ENCODE peak calls at places on chromosome 19, in seven cellular contexts. One of them, this sample, is unnamed.

GRCh38 chr19:14529254-14530004 is at the start of gene TECR:
- DNase-seq in K562: peak
- DNase-seq in heart left ventricle: peak
- DNase-seq in mesenchymal stem cell: peak
- DNase-seq in lung: peak
- DNase-seq in neuronal stem cell: peak
- DNase-seq in CD8-positive, alpha-beta memory T cell: peak
- DNase-seq in this sample: peak

GRCh38 chr19:32231020-32231419 is 114.4 kb upstream of the ZNF507 start:
- DNase-seq in mesenchymal stem cell: no peak
- DNase-seq in heart left ventricle: no peak
- DNase-seq in K562: no peak
- DNase-seq in CD8-positive, alpha-beta memory T cell: no peak
- DNase-seq in lung: no peak
- DNase-seq in neuronal stem cell: no peak
- DNase-seq in this sample: no peak

GRCh38 chr19:53772943-53773342 is 51.2 kb downstream of the NLRP12 start:
- DNase-seq in neuronal stem cell: peak
- DNase-seq in heart left ventricle: peak
- DNase-seq in lung: peak
- DNase-seq in CD8-positive, alpha-beta memory T cell: peak
- DNase-seq in K562: peak
- DNase-seq in mesenchymal stem cell: peak
- DNase-seq in this sample: peak

GRCh38 chr19:44131955-44132354 is 9.4 kb upstream of the ZNF234 start:
- DNase-seq in mesenchymal stem cell: no peak
- DNase-seq in neuronal stem cell: no peak
- DNase-seq in CD8-positive, alpha-beta memory T cell: no peak
- DNase-seq in lung: no peak
- DNase-seq in K562: no peak
- DNase-seq in heart left ventricle: no peak
- DNase-seq in this sample: no peak

GRCh38 chr19:47781590-47782318 is 3.3 kb downstream of the SELENOW start:
- DNase-seq in CD8-positive, alpha-beta memory T cell: no peak
- DNase-seq in K562: no peak
- DNase-seq in lung: peak
- DNase-seq in mesenchymal stem cell: no peak
- DNase-seq in neuronal stem cell: no peak
- DNase-seq in heart left ventricle: peak
- DNase-seq in this sample: peak

GRCh38 chr19:52993342-52994178 is 20.2 kb upstream of the ERVV-1 start:
- DNase-seq in CD8-positive, alpha-beta memory T cell: peak
- DNase-seq in lung: peak
- DNase-seq in K562: peak
- DNase-seq in neuronal stem cell: peak
- DNase-seq in mesenchymal stem cell: peak
- DNase-seq in heart left ventricle: peak
- DNase-seq in this sample: peak

GRCh38 chr19:4066682-4067395 is at the start of gene ZBTB7A:
- DNase-seq in lung: peak
- DNase-seq in K562: peak
- DNase-seq in neuronal stem cell: no peak
- DNase-seq in CD8-positive, alpha-beta memory T cell: peak
- DNase-seq in heart left ventricle: peak
- DNase-seq in mesenchymal stem cell: peak
- DNase-seq in this sample: peak

GRCh38 chr19:13784731-13785452 is 10.4 kb upstream of the ZSWIM4 start:
- DNase-seq in neuronal stem cell: no peak
- DNase-seq in K562: peak
- DNase-seq in heart left ventricle: peak
- DNase-seq in lung: peak
- DNase-seq in mesenchymal stem cell: peak
- DNase-seq in CD8-positive, alpha-beta memory T cell: peak
- DNase-seq in this sample: peak

GRCh38 chr19:51946602-51947001 is 19.3 kb downstream of the ZNF613 start:
- DNase-seq in mesenchymal stem cell: no peak
- DNase-seq in neuronal stem cell: no peak
- DNase-seq in CD8-positive, alpha-beta memory T cell: no peak
- DNase-seq in lung: no peak
- DNase-seq in heart left ventricle: no peak
- DNase-seq in K562: no peak
- DNase-seq in this sample: no peak

GRCh38 chr19:58154679-58155648 is 4.4 kb upstream of the ZNF329 start:
- DNase-seq in lung: peak
- DNase-seq in mesenchymal stem cell: peak
- DNase-seq in CD8-positive, alpha-beta memory T cell: peak
- DNase-seq in heart left ventricle: peak
- DNase-seq in K562: peak
- DNase-seq in neuronal stem cell: peak
- DNase-seq in this sample: peak

GRCh38 chr19:38839816-38840582 is 8.4 kb upstream of the ECH1 start:
- DNase-seq in mesenchymal stem cell: no peak
- DNase-seq in heart left ventricle: no peak
- DNase-seq in neuronal stem cell: no peak
- DNase-seq in CD8-positive, alpha-beta memory T cell: no peak
- DNase-seq in lung: no peak
- DNase-seq in K562: peak
- DNase-seq in this sample: no peak

GRCh38 chr19:45492627-45493470 is 4.0 kb downstream of the RTN2 start:
- DNase-seq in CD8-positive, alpha-beta memory T cell: no peak
- DNase-seq in heart left ventricle: peak
- DNase-seq in neuronal stem cell: no peak
- DNase-seq in mesenchymal stem cell: peak
- DNase-seq in K562: peak
- DNase-seq in lung: no peak
- DNase-seq in this sample: no peak

GRCh38 chr19:13017306-13018036 is 22.2 kb downstream of the NFIX start:
- DNase-seq in K562: no peak
- DNase-seq in neuronal stem cell: no peak
- DNase-seq in heart left ventricle: no peak
- DNase-seq in mesenchymal stem cell: no peak
- DNase-seq in lung: no peak
- DNase-seq in CD8-positive, alpha-beta memory T cell: no peak
- DNase-seq in this sample: no peak

GRCh38 chr19:3521104-3521445 is 15.0 kb downstream of the FZR1 start:
- DNase-seq in mesenchymal stem cell: no peak
- DNase-seq in K562: peak
- DNase-seq in lung: no peak
- DNase-seq in heart left ventricle: no peak
- DNase-seq in neuronal stem cell: no peak
- DNase-seq in CD8-positive, alpha-beta memory T cell: no peak
- DNase-seq in this sample: no peak

GRCh38 chr19:40241809-40242384 is 15.4 kb upstream of the CCNP start:
- DNase-seq in mesenchymal stem cell: no peak
- DNase-seq in lung: peak
- DNase-seq in CD8-positive, alpha-beta memory T cell: no peak
- DNase-seq in heart left ventricle: peak
- DNase-seq in neuronal stem cell: no peak
- DNase-seq in K562: no peak
- DNase-seq in this sample: peak

GRCh38 chr19:50909240-50910070 is 1.7 kb downstream of the KLK4 start:
- DNase-seq in lung: no peak
- DNase-seq in neuronal stem cell: peak
- DNase-seq in K562: peak
- DNase-seq in heart left ventricle: no peak
- DNase-seq in CD8-positive, alpha-beta memory T cell: no peak
- DNase-seq in mesenchymal stem cell: no peak
- DNase-seq in this sample: no peak

GRCh38 chr19:40348961-40349507 is 539 bp downstream of the PLD3 start:
- DNase-seq in lung: no peak
- DNase-seq in CD8-positive, alpha-beta memory T cell: no peak
- DNase-seq in neuronal stem cell: no peak
- DNase-seq in mesenchymal stem cell: peak
- DNase-seq in K562: peak
- DNase-seq in heart left ventricle: no peak
- DNase-seq in this sample: no peak

GRCh38 chr19:45569619-45570421 is 14.8 kb downstream of the OPA3 start:
- DNase-seq in neuronal stem cell: peak
- DNase-seq in CD8-positive, alpha-beta memory T cell: peak
- DNase-seq in lung: peak
- DNase-seq in K562: peak
- DNase-seq in mesenchymal stem cell: no peak
- DNase-seq in heart left ventricle: peak
- DNase-seq in this sample: no peak

GRCh38 chr19:14558370-14559066 is 13.3 kb downstream of the NDUFB7 start:
- DNase-seq in CD8-positive, alpha-beta memory T cell: no peak
- DNase-seq in mesenchymal stem cell: no peak
- DNase-seq in lung: no peak
- DNase-seq in K562: no peak
- DNase-seq in neuronal stem cell: no peak
- DNase-seq in heart left ventricle: no peak
- DNase-seq in this sample: no peak

GRCh38 chr19:10603873-10604459 is 16.9 kb upstream of the AP1M2 start:
- DNase-seq in heart left ventricle: no peak
- DNase-seq in neuronal stem cell: no peak
- DNase-seq in mesenchymal stem cell: peak
- DNase-seq in K562: no peak
- DNase-seq in CD8-positive, alpha-beta memory T cell: no peak
- DNase-seq in lung: no peak
- DNase-seq in this sample: no peak

GRCh38 chr19:37078717-37079032 is 442 bp downstream of the ZNF420 start:
- DNase-seq in heart left ventricle: no peak
- DNase-seq in K562: no peak
- DNase-seq in CD8-positive, alpha-beta memory T cell: no peak
- DNase-seq in lung: no peak
- DNase-seq in neuronal stem cell: no peak
- DNase-seq in mesenchymal stem cell: no peak
- DNase-seq in this sample: no peak

GRCh38 chr19:37077929-37078716 is at the start of gene ZNF420:
- DNase-seq in mesenchymal stem cell: peak
- DNase-seq in CD8-positive, alpha-beta memory T cell: peak
- DNase-seq in neuronal stem cell: peak
- DNase-seq in K562: peak
- DNase-seq in lung: peak
- DNase-seq in heart left ventricle: peak
- DNase-seq in this sample: peak

GRCh38 chr19:37082307-37082706 is 4.1 kb downstream of the ZNF420 start:
- DNase-seq in CD8-positive, alpha-beta memory T cell: no peak
- DNase-seq in heart left ventricle: no peak
- DNase-seq in lung: no peak
- DNase-seq in mesenchymal stem cell: no peak
- DNase-seq in neuronal stem cell: no peak
- DNase-seq in K562: no peak
- DNase-seq in this sample: no peak

GRCh38 chr19:37077615-37077928 is 661 bp upstream of the ZNF420 start:
- DNase-seq in neuronal stem cell: peak
- DNase-seq in K562: no peak
- DNase-seq in mesenchymal stem cell: no peak
- DNase-seq in CD8-positive, alpha-beta memory T cell: no peak
- DNase-seq in lung: no peak
- DNase-seq in heart left ventricle: no peak
- DNase-seq in this sample: no peak

GRCh38 chr19:37079238-37079637 is 1.0 kb downstream of the ZNF420 start:
- DNase-seq in K562: no peak
- DNase-seq in mesenchymal stem cell: no peak
- DNase-seq in heart left ventricle: no peak
- DNase-seq in lung: no peak
- DNase-seq in CD8-positive, alpha-beta memory T cell: no peak
- DNase-seq in neuronal stem cell: no peak
- DNase-seq in this sample: no peak
- H3K27ac ChIP-seq in K562: no peak
- H3K27ac ChIP-seq in mesenchymal stem cell: no peak
- H3K27ac ChIP-seq in heart left ventricle: peak
- H3K27ac ChIP-seq in lung: no peak
- H3K27ac ChIP-seq in CD8-positive, alpha-beta memory T cell: no peak
- H3K27ac ChIP-seq in neuronal stem cell: no peak
- H3K27ac ChIP-seq in this sample: no peak

DNA sequence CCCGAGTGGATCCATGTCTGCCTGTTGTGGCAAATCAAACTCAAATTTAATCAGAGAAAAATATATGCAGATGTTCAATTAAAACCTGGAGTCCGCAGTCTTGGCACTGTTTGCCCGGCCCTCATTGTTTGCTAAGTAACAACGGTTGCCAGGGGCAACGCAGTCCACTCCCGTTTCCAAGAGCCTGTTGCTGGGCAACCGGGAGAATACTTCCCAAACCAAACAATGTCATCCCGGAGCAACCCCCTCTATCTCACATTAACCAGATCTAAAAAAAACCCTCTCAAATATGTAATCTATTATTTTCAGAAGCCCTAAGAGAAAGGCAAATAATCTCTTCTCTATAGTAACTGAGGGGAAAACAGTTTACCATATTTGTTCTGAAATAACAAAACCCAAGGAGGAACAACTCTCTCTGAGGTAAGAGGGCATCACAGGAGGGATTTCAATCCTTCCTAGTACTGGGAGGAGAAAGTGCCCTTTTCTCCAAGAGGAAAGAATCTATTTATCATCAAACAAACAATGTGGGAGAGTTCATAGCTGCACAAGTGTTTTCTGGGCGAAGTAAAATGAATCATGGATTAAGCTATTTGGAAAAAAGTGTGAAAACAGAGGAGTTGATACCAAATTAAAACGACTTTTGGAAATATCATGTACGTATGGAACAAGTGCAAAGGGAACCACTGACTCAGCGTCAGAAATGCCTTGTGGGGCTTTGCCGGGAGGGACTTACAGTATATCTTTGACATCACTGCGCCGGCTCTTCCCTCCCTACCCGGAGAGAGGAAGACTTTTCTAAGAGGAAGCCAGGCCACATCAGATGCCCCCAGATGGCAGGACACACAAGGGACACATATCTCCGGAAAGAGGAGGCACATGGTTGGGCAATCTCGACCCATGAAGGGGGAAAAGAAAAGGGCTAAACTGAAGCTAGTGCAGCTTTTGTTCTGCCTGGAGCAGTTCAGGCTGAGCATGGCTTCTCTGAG is 43.3 kb downstream of the RFX2 start:
- DNase-seq in lung: peak
- DNase-seq in mesenchymal stem cell: peak
- DNase-seq in heart left ventricle: peak
- DNase-seq in CD8-positive, alpha-beta memory T cell: peak
- DNase-seq in K562: peak
- DNase-seq in neuronal stem cell: peak
- DNase-seq in this sample: peak
- H3K4me3 ChIP-seq in lung: no peak
- H3K4me3 ChIP-seq in mesenchymal stem cell: no peak
- H3K4me3 ChIP-seq in heart left ventricle: no peak
- H3K4me3 ChIP-seq in CD8-positive, alpha-beta memory T cell: no peak
- H3K4me3 ChIP-seq in K562: no peak
- H3K4me3 ChIP-seq in neuronal stem cell: peak
- H3K4me3 ChIP-seq in this sample: no peak

DNA sequence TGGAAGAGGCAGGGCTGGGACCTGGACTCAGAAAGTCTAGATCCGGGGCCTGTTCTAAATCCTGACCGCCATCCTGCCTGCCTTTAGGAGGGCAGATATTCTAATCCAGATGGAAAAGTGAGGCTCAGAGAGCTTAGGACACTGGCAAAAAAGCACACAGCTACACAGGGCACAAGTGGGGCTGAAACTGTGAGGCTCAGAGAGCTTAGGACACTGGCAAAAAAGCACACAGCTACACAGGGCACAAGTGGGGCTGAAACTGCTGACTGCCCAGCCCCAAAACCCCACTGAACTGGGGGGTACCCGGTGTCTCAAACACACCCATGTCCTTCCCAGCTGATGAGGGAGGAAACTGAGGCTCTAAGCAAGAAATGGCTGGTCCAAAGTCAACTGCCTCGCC is 2.0 kb downstream of the AKT1S1 start:
- DNase-seq in K562: no peak
- DNase-seq in heart left ventricle: no peak
- DNase-seq in mesenchymal stem cell: no peak
- DNase-seq in lung: no peak
- DNase-seq in neuronal stem cell: no peak
- DNase-seq in CD8-positive, alpha-beta memory T cell: no peak
- DNase-seq in this sample: no peak
- H3K27ac ChIP-seq in K562: peak
- H3K27ac ChIP-seq in heart left ventricle: peak
- H3K27ac ChIP-seq in mesenchymal stem cell: no peak
- H3K27ac ChIP-seq in lung: no peak
- H3K27ac ChIP-seq in neuronal stem cell: no peak
- H3K27ac ChIP-seq in CD8-positive, alpha-beta memory T cell: peak
- H3K27ac ChIP-seq in this sample: peak

GRCh38 chr19:1757468-1758230 is 4.3 kb downstream of the ONECUT3 start:
- DNase-seq in heart left ventricle: no peak
- DNase-seq in mesenchymal stem cell: no peak
- DNase-seq in CD8-positive, alpha-beta memory T cell: no peak
- DNase-seq in neuronal stem cell: no peak
- DNase-seq in K562: no peak
- DNase-seq in lung: no peak
- DNase-seq in this sample: no peak
- H3K4me3 ChIP-seq in heart left ventricle: no peak
- H3K4me3 ChIP-seq in mesenchymal stem cell: peak
- H3K4me3 ChIP-seq in CD8-positive, alpha-beta memory T cell: no peak
- H3K4me3 ChIP-seq in neuronal stem cell: no peak
- H3K4me3 ChIP-seq in K562: no peak
- H3K4me3 ChIP-seq in lung: no peak
- H3K4me3 ChIP-seq in this sample: no peak